ENCODE peak calls at places on chromosomes 16 and 17, in nine cellular contexts. N, O, S, T, Y, A, P, Z and K are unnamed samples.

GRCh38 chr16:57531253-57531575 is 5.2 kb downstream of the CCDC102A start:
- DNase-seq in P (no peak), A (no peak), S (peak), T (no peak), O (peak), Z (no peak), N (no peak), Y (no peak), K (no peak)

GRCh38 chr16:1100084-1100800 is 4.2 kb upstream of the C1QTNF8 start:
- DNase-seq in P (no peak), Y (peak), O (no peak), N (no peak), A (no peak), T (no peak), S (no peak), Z (no peak), K (no peak)

GRCh38 chr16:79003026-79003617 is 597.4 kb downstream of the MAF start:
- DNase-seq in A (no peak), O (no peak), Z (no peak), T (no peak), S (no peak), Y (no peak), P (no peak), N (no peak), K (no peak)

GRCh38 chr17:3735515-3735914 is 11.8 kb downstream of the HASPIN start:
- DNase-seq in N (peak), A (no peak), T (no peak), P (no peak), O (no peak), Z (no peak), S (no peak), Y (no peak), K (no peak)

GRCh38 chr16:53089434-53090270 is 34.9 kb downstream of the CHD9 start:
- DNase-seq in T (no peak), O (no peak), S (no peak), Z (peak), N (no peak), Y (peak), A (no peak), P (no peak), K (no peak)

GRCh38 chr17:71505200-71505599 is 615.6 kb upstream of the SOX9 start:
- DNase-seq in O (no peak), S (no peak), T (no peak), N (no peak), Y (no peak), A (peak), Z (peak), P (no peak), K (no peak)

GRCh38 chr17:67441052-67441738 is 64.1 kb downstream of the PITPNC1 start:
- DNase-seq in T (peak), P (peak), A (peak), N (peak), S (no peak), Z (peak), O (no peak), Y (peak), K (peak)

GRCh38 chr16:11907160-11907970 is 8.4 kb downstream of the GSPT1 start:
- DNase-seq in N (no peak), S (no peak), P (no peak), O (no peak), T (no peak), Y (no peak), Z (no peak), A (no peak), K (no peak)

GRCh38 chr16:64098451-64098850 is 1023.4 kb downstream of the CDH11 start:
- DNase-seq in P (no peak), Y (no peak), O (no peak), T (no peak), Z (no peak), A (no peak), S (no peak), N (no peak), K (no peak)

GRCh38 chr17:37148171-37148570 is 199.4 kb downstream of the AATF start:
- DNase-seq in T (no peak), Z (peak), N (no peak), S (no peak), A (no peak), P (no peak), O (no peak), Y (no peak), K (no peak)

GRCh38 chr17:61227866-61228265 is 171.8 kb upstream of the TBX2 start:
- DNase-seq in Y (no peak), P (no peak), S (no peak), O (no peak), A (no peak), T (no peak), Z (no peak), N (no peak), K (no peak)

GRCh38 chr17:50527949-50528474 is 4.5 kb upstream of the EPN3 start:
- DNase-seq in S (no peak), N (no peak), P (no peak), A (no peak), T (no peak), Y (no peak), O (no peak), Z (no peak), K (no peak)

GRCh38 chr16:57590654-57591085 is 37.8 kb upstream of the ADGRG1 start:
- DNase-seq in P (peak), Z (peak), A (no peak), O (no peak), Y (peak), S (no peak), T (no peak), N (peak), K (no peak)

GRCh38 chr16:87979352-87979751 is 28.1 kb downstream of the BANP start:
- DNase-seq in A (no peak), S (no peak), N (no peak), O (no peak), Z (no peak), Y (no peak), P (no peak), T (no peak), K (no peak)

GRCh38 chr17:4342535-4342934 is 23.9 kb downstream of the UBE2G1 start:
- DNase-seq in P (no peak), T (no peak), Y (no peak), O (no peak), A (no peak), N (no peak), Z (no peak), S (no peak), K (no peak)

GRCh38 chr16:56848056-56848936 is 16.7 kb upstream of the SLC12A3 start:
- DNase-seq in Z (peak), S (peak), A (no peak), T (no peak), Y (no peak), P (peak), N (no peak), O (no peak), K (no peak)

GRCh38 chr16:74666425-74667214 is at the start of gene RFWD3:
- DNase-seq in T (peak), N (peak), O (peak), A (peak), S (peak), Y (peak), P (peak), Z (peak), K (peak)

GRCh38 chr17:4433515-4434031 is at the start of gene SPNS3:
- DNase-seq in N (no peak), S (no peak), P (no peak), O (no peak), Z (no peak), T (peak), Y (no peak), A (no peak), K (peak)

GRCh38 chr16:4244254-4244812 is 2.5 kb upstream of the SRL start:
- DNase-seq in T (no peak), O (no peak), A (no peak), N (no peak), P (no peak), S (no peak), Z (peak), Y (peak), K (no peak)

GRCh38 chr17:27315322-27315721 is 21.4 kb downstream of the WSB1 start:
- DNase-seq in Y (peak), O (peak), N (no peak), A (peak), S (peak), Z (peak), T (no peak), P (peak), K (no peak)

GRCh38 chr16:74673876-74674275 is 7.2 kb upstream of the RFWD3 start:
- DNase-seq in Y (no peak), T (no peak), P (no peak), O (no peak), Z (no peak), A (no peak), N (no peak), S (no peak), K (no peak)

GRCh38 chr17:41687828-41688640 is 651 bp upstream of the EIF1 start:
- DNase-seq in P (no peak), Z (peak), T (peak), A (no peak), S (peak), O (peak), N (peak), Y (peak), K (no peak)

GRCh38 chr17:77609553-77610517 is 348.7 kb upstream of the TNRC6C start:
- DNase-seq in A (no peak), T (peak), Z (no peak), P (no peak), O (no peak), N (no peak), S (no peak), Y (no peak), K (no peak)

GRCh38 chr17:57585341-57586098 is 159.6 kb downstream of the CCDC182 start:
- DNase-seq in O (no peak), Y (no peak), A (no peak), S (no peak), P (no peak), T (no peak), Z (no peak), N (no peak), K (no peak)

GRCh38 chr17:47742319-47743181 is 9.5 kb downstream of the TBX21 start:
- DNase-seq in A (no peak), N (no peak), Z (no peak), S (no peak), O (no peak), Y (peak), P (no peak), T (peak), K (peak)

GRCh38 chr17:82217530-82218204 is 5.0 kb upstream of the CCDC57 start:
- DNase-seq in N (peak), O (peak), T (no peak), Z (peak), Y (peak), P (peak), A (peak), S (peak), K (no peak)

GRCh38 chr16:29811896-29812665 is at the start of gene PRRT2:
- DNase-seq in T (peak), S (peak), O (peak), A (no peak), Z (peak), N (no peak), P (no peak), Y (peak), K (peak)

GRCh38 chr16:10335681-10336080 is 50.2 kb upstream of the ATF7IP2 start:
- DNase-seq in N (no peak), S (no peak), O (no peak), T (no peak), Y (no peak), P (no peak), A (no peak), Z (no peak), K (no peak)

GRCh38 chr16:1280783-1281182 is 24.9 kb downstream of the TPSD1 start:
- DNase-seq in P (no peak), S (no peak), Y (no peak), T (no peak), A (no peak), Z (no peak), O (no peak), N (no peak), K (no peak)

GRCh38 chr17:72775237-72775636 is 317.3 kb downstream of the SLC39A11 start:
- DNase-seq in N (no peak), P (no peak), O (no peak), T (no peak), Y (no peak), A (no peak), Z (no peak), S (no peak), K (no peak)

GRCh38 chr17:42526031-42526444 is 10.0 kb upstream of the NAGLU start:
- DNase-seq in P (peak), Y (no peak), O (no peak), T (no peak), S (no peak), A (no peak), Z (peak), N (peak), K (no peak)

GRCh38 chr16:10033561-10033960 is 148.7 kb downstream of the GRIN2A start:
- DNase-seq in Y (no peak), N (no peak), P (no peak), T (no peak), O (no peak), Z (no peak), S (no peak), A (no peak), K (no peak)

GRCh38 chr16:50598936-50599361 is 50.8 kb downstream of the NKD1 start:
- DNase-seq in T (no peak), A (no peak), S (peak), Z (no peak), O (no peak), N (no peak), P (no peak), Y (no peak), K (no peak)

GRCh38 chr17:7023576-7024401 is 939 bp downstream of the BCL6B start:
- DNase-seq in Y (peak), Z (peak), S (peak), P (peak), N (peak), A (no peak), O (peak), T (peak), K (peak)

GRCh38 chr17:65028537-65028843 is 28.1 kb downstream of the GNA13 start:
- DNase-seq in P (no peak), N (no peak), A (no peak), O (no peak), S (no peak), Z (no peak), T (no peak), Y (no peak), K (no peak)

GRCh38 chr16:24689128-24689527 is 40.3 kb upstream of the TNRC6A start:
- DNase-seq in S (no peak), N (peak), T (peak), Z (peak), A (no peak), P (no peak), O (no peak), Y (peak), K (no peak)

GRCh38 chr16:66706506-66706880 is 9.9 kb upstream of the CMTM4 start:
- DNase-seq in Z (peak), P (no peak), S (peak), T (no peak), O (no peak), Y (no peak), N (no peak), A (no peak), K (no peak)

GRCh38 chr17:19004601-19005441 is at the start of gene FAM83G:
- DNase-seq in P (peak), Y (peak), O (peak), Z (peak), N (peak), A (no peak), T (peak), S (peak), K (peak)
- TF ChIP-seq CTCF in P (no peak), Y (no peak), O (no peak), Z (no peak), N (no peak), A (no peak), T (no peak), S (no peak), K (no peak)

GRCh38 chr17:76500745-76501017 is 542 bp downstream of the RHBDF2 start:
- DNase-seq in P (no peak), S (no peak), A (no peak), O (no peak), Z (no peak), N (no peak), Y (no peak), T (no peak), K (no peak)
- H3K4me3 ChIP-seq in P (peak), S (peak), A (peak), O (peak), Z (peak), N (peak), Y (peak), T (peak), K (peak)

DNA sequence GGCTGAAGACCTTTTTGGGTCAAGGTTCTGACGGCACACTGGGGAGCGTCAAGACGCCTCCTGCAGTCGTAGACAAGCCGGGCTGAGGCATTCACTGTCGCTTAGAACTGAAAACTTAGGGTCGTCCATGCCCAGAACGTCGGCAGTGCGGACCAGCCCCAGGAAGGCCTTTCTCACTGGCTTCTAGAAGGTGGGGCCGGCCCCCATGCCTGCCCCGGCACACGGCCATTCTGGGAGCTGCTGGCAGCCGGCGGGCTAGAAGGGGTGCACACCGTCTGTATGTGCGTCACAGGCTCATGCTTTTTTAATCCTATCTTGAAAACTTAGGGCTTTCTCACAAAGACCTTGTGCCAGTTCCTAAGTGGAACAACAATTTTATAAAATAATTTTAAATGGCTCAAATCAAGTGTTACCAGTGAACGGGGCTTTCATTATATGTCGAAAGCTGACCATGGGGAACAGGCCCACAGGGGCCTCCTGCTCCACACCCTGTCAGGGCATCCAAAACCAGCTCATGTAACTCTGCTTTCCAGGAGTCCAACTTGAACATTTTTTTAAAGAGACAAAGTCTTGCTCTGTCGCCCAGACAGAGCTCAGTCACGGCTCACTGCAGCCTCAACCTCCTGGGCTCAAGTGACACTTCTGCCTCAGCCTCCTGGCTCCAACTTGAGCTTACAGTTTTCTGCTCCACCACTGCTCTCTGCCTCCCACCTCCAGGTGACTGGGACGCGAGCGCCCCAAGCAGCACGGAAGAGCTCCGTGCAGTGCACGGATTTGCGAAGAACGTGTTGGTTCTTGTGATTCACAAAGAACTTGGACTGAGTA is 111.2 kb downstream of the ANKRD11 start:
- DNase-seq in T (no peak), O (no peak), A (no peak), P (no peak), S (peak), Y (no peak), N (no peak), Z (no peak), K (no peak)
- TF ChIP-seq CTCF in T (no peak), O (no peak), A (no peak), P (no peak), S (peak), Y (no peak), N (no peak), Z (no peak), K (no peak)

GRCh38 chr17:39101139-39101538 is 50.3 kb downstream of the PLXDC1 start:
- DNase-seq in A (no peak), Z (no peak), N (no peak), Y (no peak), O (no peak), P (no peak), T (no peak), S (no peak), K (no peak)

GRCh38 chr17:39097537-39097936 is 53.9 kb downstream of the PLXDC1 start:
- DNase-seq in P (no peak), A (no peak), S (no peak), N (no peak), T (no peak), Z (no peak), Y (no peak), O (no peak), K (no peak)

GRCh38 chr17:39100530-39100929 is 50.9 kb downstream of the PLXDC1 start:
- DNase-seq in Y (no peak), S (no peak), A (no peak), O (no peak), P (no peak), Z (no peak), N (no peak), T (no peak), K (no peak)

GRCh38 chr17:39098474-39099090 is 52.9 kb downstream of the PLXDC1 start:
- DNase-seq in P (no peak), A (no peak), O (no peak), Y (no peak), T (peak), N (no peak), Z (no peak), S (no peak), K (no peak)

GRCh38 chr17:39099686-39100293 is 51.6 kb downstream of the PLXDC1 start:
- DNase-seq in A (peak), O (no peak), S (no peak), N (no peak), T (peak), P (no peak), Z (peak), Y (peak), K (no peak)
- H3K4me3 ChIP-seq in A (no peak), O (no peak), S (no peak), N (no peak), T (no peak), P (no peak), Z (no peak), Y (no peak), K (no peak)

DNA sequence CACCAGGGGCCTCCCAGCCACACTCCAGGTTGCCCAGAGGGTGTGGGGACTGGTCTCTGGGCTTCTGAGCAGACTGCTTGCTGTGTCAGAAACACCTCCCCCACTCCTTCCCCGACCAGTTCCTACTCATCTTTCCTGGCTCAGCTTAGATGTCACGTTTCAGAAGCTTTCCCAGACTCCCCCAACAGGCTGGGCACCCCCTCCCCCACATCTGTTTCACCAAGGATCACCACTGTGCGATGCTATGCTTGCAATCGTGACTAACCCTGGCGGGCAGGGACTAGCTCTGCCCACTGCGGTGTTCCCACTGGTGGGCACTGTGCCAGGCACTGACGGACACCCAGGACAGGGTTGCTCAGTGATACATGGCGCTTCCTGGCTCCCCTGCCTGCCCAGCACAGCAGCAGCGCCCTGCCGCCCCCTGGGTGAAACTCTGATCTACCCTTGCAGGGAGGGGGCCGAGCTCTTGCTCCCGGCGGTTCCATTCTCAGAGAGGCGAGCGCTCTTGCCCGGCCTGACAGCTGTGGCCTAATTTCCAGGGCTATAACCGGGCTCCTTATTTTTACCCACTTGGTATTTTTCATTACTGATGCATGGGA is 29.4 kb upstream of the MTSS2 start:
- DNase-seq in A (peak), Y (peak), S (peak), T (no peak), P (peak), N (peak), Z (peak), O (peak), K (no peak)
- TF ChIP-seq CTCF in A (peak), Y (no peak), S (no peak), T (no peak), P (peak), N (no peak), Z (peak), O (no peak), K (no peak)